ENCODE peak calls at places on chromosomes 1 and 21, in five cellular contexts. N, O, M, Z and W are unnamed samples.

GRCh38 chr1:67556297-67556900 is 126.2 kb upstream of the SERBP1 start:
- DNase-seq in Z (no peak), O (no peak), N (no peak), M (no peak), W (no peak)

GRCh38 chr1:151606384-151606783 is 5.5 kb upstream of the SNX27 start:
- DNase-seq in N (no peak), Z (no peak), M (peak; percentile 25), O (peak; percentile 48), W (no peak)

GRCh38 chr1:206558794-206559660 is 51.7 kb downstream of the RASSF5 start:
- DNase-seq in M (no peak), N (no peak), Z (no peak), O (no peak), W (no peak)

GRCh38 chr1:3032970-3033794 is 11.9 kb downstream of the ACTRT2 start:
- DNase-seq in Z (no peak), M (no peak), O (no peak), N (no peak), W (no peak)

GRCh38 chr1:90711696-90712095 is 5.4 kb downstream of the BARHL2 start:
- DNase-seq in O (no peak), Z (no peak), M (no peak), N (no peak), W (no peak)

GRCh38 chr1:207565546-207566468 is 69.8 kb downstream of the CR1 start:
- DNase-seq in M (no peak), O (no peak), Z (peak; percentile 37), N (no peak), W (no peak)

GRCh38 chr1:215192306-215192705 is 109.8 kb downstream of the KCNK2 start:
- DNase-seq in N (peak; percentile 85), Z (no peak), O (peak; percentile 84), M (no peak), W (peak; percentile 84)

GRCh38 chr21:31926498-31926897 is 53.7 kb downstream of the HUNK start:
- DNase-seq in O (no peak), N (no peak), Z (no peak), M (no peak), W (no peak)

GRCh38 chr1:202143011-202143767 is 1.3 kb downstream of the ARL8A start:
- DNase-seq in O (no peak), N (peak; percentile 15), M (peak; percentile 59), Z (no peak), W (no peak)

GRCh38 chr1:85465099-85465790 is at the start of gene DDAH1:
- DNase-seq in N (peak; percentile 73), Z (peak; percentile 74), O (peak; percentile 65), M (peak; percentile 83), W (peak; percentile 53)

GRCh38 chr1:19496529-19496877 is 11.2 kb upstream of the CAPZB start:
- DNase-seq in M (no peak), Z (no peak), N (no peak), O (no peak), W (no peak)

GRCh38 chr1:69737527-69738176 is 169.9 kb downstream of the LRRC7 start:
- DNase-seq in Z (peak; percentile 43), O (peak; percentile 67), N (peak; percentile 58), M (peak; percentile 27), W (peak; percentile 51)

GRCh38 chr1:222243902-222244301 is 304.0 kb downstream of the HHIPL2 start:
- DNase-seq in Z (no peak), M (no peak), O (peak; percentile 40), N (peak; percentile 28), W (peak; percentile 20)

GRCh38 chr1:179017383-179018326 is 8.0 kb upstream of the FAM20B start:
- DNase-seq in M (peak; percentile 65), Z (no peak), N (peak; percentile 18), O (no peak), W (no peak)

GRCh38 chr1:39129514-39129913 is 75.0 kb upstream of the MACF1 start:
- DNase-seq in Z (no peak), N (peak; percentile 50), M (no peak), O (peak; percentile 58), W (no peak)

GRCh38 chr1:3943806-3944620 is 43.9 kb upstream of the C1orf174 start:
- DNase-seq in N (no peak), Z (no peak), M (no peak), O (no peak), W (no peak)

GRCh38 chr1:207366022-207366421 is 44.5 kb downstream of the CD55 start:
- DNase-seq in O (peak; percentile 73), N (no peak), M (no peak), Z (no peak), W (no peak)

GRCh38 chr21:41162111-41162510 is 5.8 kb upstream of the BACE2 start:
- DNase-seq in Z (no peak), N (no peak), O (no peak), M (no peak), W (no peak)

GRCh38 chr1:178727014-178727895 is 2.2 kb downstream of the RALGPS2 start:
- DNase-seq in N (peak; percentile 15), M (peak; percentile 21), Z (no peak), O (no peak), W (no peak)

GRCh38 chr1:145711213-145711651 is 4.1 kb upstream of the PDZK1 start:
- DNase-seq in M (peak; percentile 25), Z (no peak), N (no peak), O (no peak), W (no peak)

GRCh38 chr1:212470059-212470458 is 37.3 kb downstream of the NENF start:
- DNase-seq in Z (no peak), O (peak; percentile 99), N (peak; percentile 99), M (peak; percentile 50), W (peak; percentile 99)

GRCh38 chr1:170471310-170471839 is 60.6 kb upstream of the GORAB start:
- DNase-seq in Z (no peak), O (peak; percentile 74), M (no peak), N (peak; percentile 56), W (peak; percentile 51)
- TF ChIP-seq CTCF in Z (no peak), O (no peak), M (no peak), N (no peak), W (no peak)

DNA sequence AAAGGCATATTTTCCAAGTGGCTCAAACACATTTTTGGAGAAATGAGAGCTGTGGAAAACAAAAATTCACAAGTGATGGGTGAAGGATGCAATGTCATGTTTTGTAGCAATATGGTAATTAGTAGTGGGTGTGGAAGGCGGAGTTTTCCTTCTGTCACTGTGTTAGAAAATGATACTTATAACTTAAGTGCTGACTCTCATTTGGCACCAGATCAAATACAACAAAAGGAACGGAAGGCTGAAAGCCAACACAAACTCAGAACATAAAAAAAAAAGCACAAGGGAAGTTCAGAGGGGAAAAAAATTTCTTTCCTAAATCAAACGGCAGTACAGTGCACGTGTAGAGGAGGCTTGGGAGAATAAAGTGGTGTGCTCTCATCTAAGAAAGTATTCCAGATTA is at the start of gene TNFSF18:
- DNase-seq in O (peak; percentile 45), Z (no peak), N (peak; percentile 83), M (no peak), W (peak; percentile 78)
- H3K9ac ChIP-seq in O (no peak within 1 kb of the TSS), Z (no peak within 1 kb of the TSS), N (no peak within 1 kb of the TSS), M (no peak within 1 kb of the TSS), W (no peak within 1 kb of the TSS)

DNA sequence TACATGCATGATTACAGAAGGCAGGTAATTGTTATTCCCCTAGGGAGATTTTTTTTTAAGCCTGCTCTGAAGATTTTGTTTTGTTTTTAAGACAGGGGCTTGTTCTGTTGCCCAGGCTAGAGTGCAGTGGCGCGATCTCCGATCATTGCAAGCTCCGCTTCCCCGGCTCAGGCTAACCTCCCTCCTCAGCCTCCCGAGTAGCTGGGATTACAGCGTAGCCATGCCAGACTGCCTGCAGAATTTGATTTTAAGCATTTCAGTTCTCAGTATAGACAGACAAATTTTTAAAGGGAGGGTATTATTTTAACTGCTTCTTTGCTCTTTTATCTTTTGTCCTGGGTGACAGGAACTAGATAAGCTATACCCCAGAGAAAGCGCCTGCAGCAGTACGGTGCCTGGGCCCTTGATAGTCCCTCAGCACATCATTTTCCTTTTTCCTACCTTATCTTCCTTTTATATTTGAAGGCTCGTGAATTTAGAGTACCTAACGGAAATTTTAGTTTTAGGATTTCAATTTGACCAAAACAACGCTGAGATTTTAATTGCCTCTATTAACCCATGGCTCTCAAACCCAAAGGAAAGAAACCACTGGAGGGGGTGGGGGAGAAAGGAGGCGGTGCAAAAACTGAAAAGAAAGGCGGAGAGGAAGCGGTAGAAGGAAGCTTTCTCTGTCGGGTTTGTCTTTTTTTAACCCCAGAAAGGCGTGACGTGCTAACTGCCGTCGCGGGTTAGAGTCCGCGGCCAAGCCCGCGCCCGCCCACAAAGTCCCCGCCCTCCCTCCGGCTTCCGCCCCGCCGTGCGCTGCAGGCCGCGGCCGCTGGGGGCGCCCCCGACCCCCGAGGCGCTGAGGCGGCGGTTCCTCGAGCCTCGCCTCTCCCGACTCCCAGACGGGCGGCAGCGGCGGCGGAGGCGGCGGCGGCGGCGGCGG is at the start of gene EEIG2:
- DNase-seq in M (peak; percentile 91), N (peak; percentile 84), Z (peak; percentile 91), O (peak; percentile 82), W (peak; percentile 72)
- TF ChIP-seq CTCF in M (peak; percentile 73), N (peak; percentile 24), Z (peak; percentile 72), O (peak; percentile 88), W (peak; percentile 34)

DNA sequence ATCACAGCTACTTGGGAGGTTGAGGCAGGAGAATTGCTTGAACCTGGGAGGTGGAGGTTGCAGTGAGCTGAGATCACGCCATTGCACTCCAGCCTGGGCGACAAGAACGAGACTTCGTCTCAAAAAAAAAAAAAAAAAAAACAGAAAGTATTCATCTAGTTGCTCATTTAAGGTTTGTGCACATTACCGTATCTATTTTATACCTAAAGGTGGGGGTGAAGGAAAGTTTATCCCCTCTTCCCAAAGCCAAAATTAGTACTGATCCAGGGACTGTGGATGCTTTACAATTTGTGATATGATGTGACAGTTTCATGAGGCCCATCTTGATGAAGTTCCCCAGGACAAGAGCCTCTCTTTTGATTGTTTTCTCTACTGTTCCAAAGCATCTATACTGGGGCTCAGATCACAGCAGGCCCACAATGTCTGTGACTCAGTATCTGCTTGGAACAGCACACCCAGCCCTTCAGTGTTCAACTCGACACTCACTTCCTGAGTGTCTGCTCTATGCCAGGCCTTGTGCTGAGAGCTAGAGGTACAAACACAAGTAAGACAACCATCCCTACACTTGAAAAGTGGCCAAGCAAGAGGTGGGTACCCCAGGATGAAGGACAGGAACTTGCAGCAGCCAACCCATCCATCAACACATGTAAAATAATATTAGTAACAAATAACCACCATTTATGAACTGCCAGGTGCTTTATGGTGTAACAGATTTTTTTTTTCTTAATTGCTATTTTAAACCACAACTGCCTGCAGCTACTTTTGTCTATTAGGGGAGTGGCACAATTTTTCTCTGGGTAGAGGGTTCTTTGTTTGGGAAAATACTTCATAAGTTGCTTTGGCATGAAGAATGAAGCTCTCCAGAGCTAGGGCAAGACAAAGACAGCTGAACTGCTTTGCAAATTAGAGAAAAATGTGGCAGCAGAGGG is 29.0 kb upstream of the KHDRBS1 start:
- DNase-seq in N (peak; percentile 67), O (peak; percentile 63), M (no peak), Z (no peak), W (peak; percentile 59)
- H3K9ac ChIP-seq in N (no peak overlapping the region), O (no peak overlapping the region), M (peak overlapping the region; percentile 23), Z (no peak overlapping the region), W (peak overlapping the region; percentile 3)

DNA sequence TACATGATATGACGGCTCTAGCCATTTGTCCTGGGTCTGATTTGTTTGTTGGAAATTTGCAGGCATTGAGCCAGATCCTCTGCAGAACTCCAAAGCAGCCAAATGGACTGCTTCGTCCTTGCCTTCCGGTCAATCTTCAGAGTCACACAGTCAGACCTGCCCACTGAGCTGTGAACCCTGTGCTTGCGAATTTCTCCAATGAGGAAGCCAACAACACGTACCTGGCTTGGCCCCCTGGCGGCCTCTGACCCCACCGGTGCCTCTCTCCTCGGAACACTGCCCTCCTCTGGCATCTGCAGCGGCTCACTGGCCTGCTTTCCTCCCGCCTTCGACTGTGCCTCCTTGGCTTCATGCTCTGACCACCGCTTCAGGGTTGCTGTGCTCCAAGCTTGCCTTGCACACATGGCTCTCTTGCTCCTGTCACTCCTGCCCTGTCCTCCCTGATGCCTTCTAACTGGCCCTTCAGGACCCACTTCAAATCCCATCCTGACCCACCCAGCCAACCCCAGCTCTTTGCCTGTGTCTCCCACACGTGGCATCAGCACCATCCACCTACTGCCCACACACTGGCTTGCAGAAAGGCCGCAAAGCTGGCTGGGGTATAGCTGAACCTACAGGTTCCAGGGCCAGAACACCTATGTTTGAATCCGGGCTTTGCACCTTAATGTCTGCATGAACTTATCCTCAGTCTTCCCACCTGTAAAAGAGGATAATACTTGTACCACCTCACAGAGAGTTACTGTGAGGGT is 128.2 kb downstream of the KCNN3 start:
- DNase-seq in M (no peak), Z (peak; percentile 91), O (no peak), N (peak; percentile 66), W (peak; percentile 49)
- TF ChIP-seq CTCF in M (no peak), Z (peak; percentile 87), O (no peak), N (no peak), W (no peak)